ENCODE peak calls at places on chromosomes 7 and 10, in six cellular contexts. One of them, this sample, is unnamed.

GRCh38 chr10:30056767-30057355 is 2.5 kb downstream of the JCAD start:
- DNase-seq in sciatic nerve: no peak
- DNase-seq in fibroblast of lung: peak
- DNase-seq in upper lobe of right lung: no peak
- DNase-seq in NCI-H524 treated with DMSO at 0.1 percent for 48 hours: no peak
- DNase-seq in epithelial cell of esophagus: no peak
- DNase-seq in this sample: no peak

GRCh38 chr10:80429521-80429966 is 21.2 kb downstream of the PRXL2A start:
- DNase-seq in sciatic nerve: no peak
- DNase-seq in NCI-H524 treated with DMSO at 0.1 percent for 48 hours: no peak
- DNase-seq in epithelial cell of esophagus: peak
- DNase-seq in upper lobe of right lung: peak
- DNase-seq in fibroblast of lung: no peak
- DNase-seq in this sample: peak

GRCh38 chr7:91683823-91684222 is 196.7 kb downstream of the MTERF1 start:
- DNase-seq in NCI-H524 treated with DMSO at 0.1 percent for 48 hours: peak
- DNase-seq in epithelial cell of esophagus: peak
- DNase-seq in upper lobe of right lung: no peak
- DNase-seq in sciatic nerve: no peak
- DNase-seq in fibroblast of lung: peak
- DNase-seq in this sample: no peak

GRCh38 chr10:103840747-103841085 is 14.7 kb downstream of the SH3PXD2A start:
- DNase-seq in sciatic nerve: no peak
- DNase-seq in epithelial cell of esophagus: no peak
- DNase-seq in NCI-H524 treated with DMSO at 0.1 percent for 48 hours: no peak
- DNase-seq in fibroblast of lung: no peak
- DNase-seq in upper lobe of right lung: no peak
- DNase-seq in this sample: no peak

GRCh38 chr10:93189959-93190358 is 116.3 kb downstream of the CYP26A1 start:
- DNase-seq in NCI-H524 treated with DMSO at 0.1 percent for 48 hours: no peak
- DNase-seq in epithelial cell of esophagus: no peak
- DNase-seq in fibroblast of lung: no peak
- DNase-seq in sciatic nerve: no peak
- DNase-seq in upper lobe of right lung: no peak
- DNase-seq in this sample: no peak

GRCh38 chr7:66634816-66635215 is 6.1 kb downstream of the KCTD7 start:
- DNase-seq in epithelial cell of esophagus: no peak
- DNase-seq in upper lobe of right lung: no peak
- DNase-seq in fibroblast of lung: no peak
- DNase-seq in NCI-H524 treated with DMSO at 0.1 percent for 48 hours: no peak
- DNase-seq in sciatic nerve: no peak
- DNase-seq in this sample: no peak

GRCh38 chr10:49143249-49143648 is 9.4 kb upstream of the FAM170B start:
- DNase-seq in epithelial cell of esophagus: peak
- DNase-seq in sciatic nerve: no peak
- DNase-seq in NCI-H524 treated with DMSO at 0.1 percent for 48 hours: no peak
- DNase-seq in fibroblast of lung: no peak
- DNase-seq in upper lobe of right lung: no peak
- DNase-seq in this sample: no peak

GRCh38 chr10:75108684-75109458 is 2.6 kb upstream of the SAMD8 start:
- DNase-seq in upper lobe of right lung: no peak
- DNase-seq in epithelial cell of esophagus: no peak
- DNase-seq in NCI-H524 treated with DMSO at 0.1 percent for 48 hours: no peak
- DNase-seq in fibroblast of lung: no peak
- DNase-seq in sciatic nerve: no peak
- DNase-seq in this sample: no peak

GRCh38 chr10:89652971-89653370 is 7.9 kb upstream of the PANK1 start:
- DNase-seq in fibroblast of lung: peak
- DNase-seq in NCI-H524 treated with DMSO at 0.1 percent for 48 hours: no peak
- DNase-seq in upper lobe of right lung: no peak
- DNase-seq in sciatic nerve: no peak
- DNase-seq in epithelial cell of esophagus: no peak
- DNase-seq in this sample: no peak

GRCh38 chr7:11792122-11792521 is 39.9 kb downstream of the THSD7A start:
- DNase-seq in upper lobe of right lung: no peak
- DNase-seq in NCI-H524 treated with DMSO at 0.1 percent for 48 hours: no peak
- DNase-seq in fibroblast of lung: no peak
- DNase-seq in sciatic nerve: no peak
- DNase-seq in epithelial cell of esophagus: no peak
- DNase-seq in this sample: no peak

GRCh38 chr7:32890553-32891045 is 961 bp downstream of the KBTBD2 start:
- DNase-seq in fibroblast of lung: peak
- DNase-seq in epithelial cell of esophagus: peak
- DNase-seq in sciatic nerve: no peak
- DNase-seq in upper lobe of right lung: no peak
- DNase-seq in NCI-H524 treated with DMSO at 0.1 percent for 48 hours: no peak
- DNase-seq in this sample: no peak

GRCh38 chr7:28018851-28019465 is 161.6 kb downstream of the JAZF1 start:
- DNase-seq in fibroblast of lung: peak
- DNase-seq in epithelial cell of esophagus: no peak
- DNase-seq in upper lobe of right lung: no peak
- DNase-seq in sciatic nerve: no peak
- DNase-seq in NCI-H524 treated with DMSO at 0.1 percent for 48 hours: no peak
- DNase-seq in this sample: no peak

GRCh38 chr10:131396108-131397010 is 84.8 kb upstream of the TCERG1L start:
- DNase-seq in upper lobe of right lung: no peak
- DNase-seq in sciatic nerve: no peak
- DNase-seq in epithelial cell of esophagus: no peak
- DNase-seq in fibroblast of lung: no peak
- DNase-seq in NCI-H524 treated with DMSO at 0.1 percent for 48 hours: no peak
- DNase-seq in this sample: no peak

GRCh38 chr10:76563286-76563685 is 1074.3 kb downstream of the KCNMA1 start:
- DNase-seq in sciatic nerve: no peak
- DNase-seq in NCI-H524 treated with DMSO at 0.1 percent for 48 hours: no peak
- DNase-seq in fibroblast of lung: no peak
- DNase-seq in epithelial cell of esophagus: no peak
- DNase-seq in upper lobe of right lung: no peak
- DNase-seq in this sample: no peak

GRCh38 chr7:96236198-96237039 is 85.5 kb downstream of the SLC25A13 start:
- DNase-seq in fibroblast of lung: peak
- DNase-seq in upper lobe of right lung: no peak
- DNase-seq in NCI-H524 treated with DMSO at 0.1 percent for 48 hours: peak
- DNase-seq in epithelial cell of esophagus: peak
- DNase-seq in sciatic nerve: no peak
- DNase-seq in this sample: no peak

GRCh38 chr10:27207350-27207749 is 33.2 kb downstream of the ACBD5 start:
- DNase-seq in epithelial cell of esophagus: no peak
- DNase-seq in upper lobe of right lung: no peak
- DNase-seq in fibroblast of lung: peak
- DNase-seq in NCI-H524 treated with DMSO at 0.1 percent for 48 hours: peak
- DNase-seq in sciatic nerve: no peak
- DNase-seq in this sample: no peak

GRCh38 chr7:8321312-8321711 is 59.3 kb upstream of the ICA1 start:
- DNase-seq in sciatic nerve: no peak
- DNase-seq in upper lobe of right lung: no peak
- DNase-seq in NCI-H524 treated with DMSO at 0.1 percent for 48 hours: no peak
- DNase-seq in fibroblast of lung: no peak
- DNase-seq in epithelial cell of esophagus: no peak
- DNase-seq in this sample: no peak

GRCh38 chr10:58508316-58508715 is 4.4 kb upstream of the BICC1 start:
- DNase-seq in epithelial cell of esophagus: peak
- DNase-seq in NCI-H524 treated with DMSO at 0.1 percent for 48 hours: no peak
- DNase-seq in upper lobe of right lung: no peak
- DNase-seq in fibroblast of lung: peak
- DNase-seq in sciatic nerve: no peak
- DNase-seq in this sample: no peak

GRCh38 chr7:152541892-152542291 is 106.1 kb upstream of the KMT2C start:
- DNase-seq in fibroblast of lung: no peak
- DNase-seq in upper lobe of right lung: no peak
- DNase-seq in NCI-H524 treated with DMSO at 0.1 percent for 48 hours: no peak
- DNase-seq in epithelial cell of esophagus: no peak
- DNase-seq in sciatic nerve: no peak
- DNase-seq in this sample: no peak

GRCh38 chr7:90552521-90552920 is 43.6 kb upstream of the CDK14 start:
- DNase-seq in epithelial cell of esophagus: peak
- DNase-seq in upper lobe of right lung: no peak
- DNase-seq in NCI-H524 treated with DMSO at 0.1 percent for 48 hours: no peak
- DNase-seq in sciatic nerve: no peak
- DNase-seq in fibroblast of lung: no peak
- DNase-seq in this sample: no peak

GRCh38 chr7:18675579-18675978 is 180.0 kb downstream of the HDAC9 start:
- DNase-seq in upper lobe of right lung: no peak
- DNase-seq in sciatic nerve: no peak
- DNase-seq in epithelial cell of esophagus: no peak
- DNase-seq in fibroblast of lung: no peak
- DNase-seq in NCI-H524 treated with DMSO at 0.1 percent for 48 hours: no peak
- DNase-seq in this sample: no peak

GRCh38 chr7:95342642-95343252 is 18.4 kb upstream of the PON1 start:
- DNase-seq in NCI-H524 treated with DMSO at 0.1 percent for 48 hours: no peak
- DNase-seq in epithelial cell of esophagus: no peak
- DNase-seq in fibroblast of lung: no peak
- DNase-seq in upper lobe of right lung: no peak
- DNase-seq in sciatic nerve: no peak
- DNase-seq in this sample: no peak

GRCh38 chr10:21602313-21602712 is 68.3 kb downstream of the MLLT10 start:
- DNase-seq in upper lobe of right lung: no peak
- DNase-seq in fibroblast of lung: peak
- DNase-seq in sciatic nerve: no peak
- DNase-seq in epithelial cell of esophagus: no peak
- DNase-seq in NCI-H524 treated with DMSO at 0.1 percent for 48 hours: no peak
- DNase-seq in this sample: no peak

GRCh38 chr7:38463277-38464224 is 167.6 kb downstream of the AMPH start:
- DNase-seq in sciatic nerve: peak
- DNase-seq in epithelial cell of esophagus: peak
- DNase-seq in upper lobe of right lung: peak
- DNase-seq in fibroblast of lung: peak
- DNase-seq in NCI-H524 treated with DMSO at 0.1 percent for 48 hours: no peak
- DNase-seq in this sample: no peak

GRCh38 chr7:139620676-139621344 is 97.3 kb downstream of the CLEC2L start:
- DNase-seq in sciatic nerve: no peak
- DNase-seq in NCI-H524 treated with DMSO at 0.1 percent for 48 hours: no peak
- DNase-seq in epithelial cell of esophagus: peak
- DNase-seq in fibroblast of lung: no peak
- DNase-seq in upper lobe of right lung: peak
- DNase-seq in this sample: no peak

This sample was measured in RWPE2.